ENCODE peak calls at places on chromosomes 4 and X, in five cellular contexts. One of them, this sample, is unnamed.

GRCh38 chr4:2860391-2861348 is 17.0 kb downstream of the ADD1 start:
- DNase-seq in dorsolateral prefrontal cortex: no peak
- DNase-seq in right lobe of liver: peak; percentile 27
- DNase-seq in cardiac muscle cell: peak; percentile 50
- DNase-seq in body of pancreas: peak; percentile 31
- DNase-seq in this sample: no peak

GRCh38 chr4:139243448-139244365 is 36.3 kb downstream of the MGARP start:
- DNase-seq in right lobe of liver: no peak
- DNase-seq in body of pancreas: peak; percentile 31
- DNase-seq in cardiac muscle cell: peak; percentile 92
- DNase-seq in dorsolateral prefrontal cortex: no peak
- DNase-seq in this sample: no peak

GRCh38 chr4:106063009-106063408 is 167.7 kb downstream of the NPNT start:
- DNase-seq in dorsolateral prefrontal cortex: no peak
- DNase-seq in body of pancreas: no peak
- DNase-seq in cardiac muscle cell: peak; percentile 50
- DNase-seq in right lobe of liver: no peak
- DNase-seq in this sample: no peak

GRCh38 chrX:110026099-110026844 is 23.4 kb downstream of the TMEM164 start:
- DNase-seq in cardiac muscle cell: peak; percentile 42
- DNase-seq in dorsolateral prefrontal cortex: no peak
- DNase-seq in body of pancreas: no peak
- DNase-seq in right lobe of liver: no peak
- DNase-seq in this sample: no peak

GRCh38 chr4:95085118-95085833 is 327.5 kb downstream of the BMPR1B start:
- DNase-seq in body of pancreas: no peak
- DNase-seq in dorsolateral prefrontal cortex: no peak
- DNase-seq in cardiac muscle cell: no peak
- DNase-seq in right lobe of liver: no peak
- DNase-seq in this sample: no peak

GRCh38 chr4:38189445-38189844 is 229.2 kb downstream of the PTTG2 start:
- DNase-seq in dorsolateral prefrontal cortex: no peak
- DNase-seq in cardiac muscle cell: peak; percentile 65
- DNase-seq in body of pancreas: no peak
- DNase-seq in right lobe of liver: no peak
- DNase-seq in this sample: peak; percentile 46

GRCh38 chrX:103376979-103377324 is 614 bp downstream of the BEX3 start:
- DNase-seq in right lobe of liver: peak; percentile 21
- DNase-seq in dorsolateral prefrontal cortex: no peak
- DNase-seq in cardiac muscle cell: peak; percentile 51
- DNase-seq in body of pancreas: peak; percentile 16
- DNase-seq in this sample: peak; percentile 6

GRCh38 chr4:6627832-6628231 is 12.7 kb upstream of the MRFAP1 start:
- DNase-seq in body of pancreas: no peak
- DNase-seq in dorsolateral prefrontal cortex: no peak
- DNase-seq in cardiac muscle cell: no peak
- DNase-seq in right lobe of liver: no peak
- DNase-seq in this sample: no peak

GRCh38 chr4:16031554-16032381 is 52.1 kb downstream of the PROM1 start:
- DNase-seq in right lobe of liver: no peak
- DNase-seq in dorsolateral prefrontal cortex: no peak
- DNase-seq in cardiac muscle cell: no peak
- DNase-seq in body of pancreas: no peak
- DNase-seq in this sample: no peak

GRCh38 chrX:130109429-130110378 is 593 bp downstream of the ELF4 start:
- DNase-seq in body of pancreas: no peak
- DNase-seq in right lobe of liver: no peak
- DNase-seq in cardiac muscle cell: no peak
- DNase-seq in dorsolateral prefrontal cortex: no peak
- DNase-seq in this sample: peak; percentile 37

GRCh38 chrX:15418041-15418706 is 34.0 kb upstream of the VEGFD start:
- DNase-seq in right lobe of liver: no peak
- DNase-seq in cardiac muscle cell: no peak
- DNase-seq in body of pancreas: no peak
- DNase-seq in dorsolateral prefrontal cortex: no peak
- DNase-seq in this sample: no peak

GRCh38 chr4:66569228-66569627 is 898.9 kb upstream of the EPHA5 start:
- DNase-seq in body of pancreas: no peak
- DNase-seq in right lobe of liver: no peak
- DNase-seq in cardiac muscle cell: no peak
- DNase-seq in dorsolateral prefrontal cortex: no peak
- DNase-seq in this sample: no peak

GRCh38 chr4:61443813-61444510 is 243.8 kb downstream of the ADGRL3 start:
- DNase-seq in body of pancreas: no peak
- DNase-seq in right lobe of liver: no peak
- DNase-seq in dorsolateral prefrontal cortex: no peak
- DNase-seq in cardiac muscle cell: peak; percentile 69
- DNase-seq in this sample: no peak

GRCh38 chr4:37693450-37694190 is 7.4 kb upstream of the RELL1 start:
- DNase-seq in right lobe of liver: no peak
- DNase-seq in body of pancreas: no peak
- DNase-seq in cardiac muscle cell: peak; percentile 78
- DNase-seq in dorsolateral prefrontal cortex: no peak
- DNase-seq in this sample: no peak

GRCh38 chr4:55078987-55079386 is 46.4 kb downstream of the KDR start:
- DNase-seq in cardiac muscle cell: peak; percentile 94
- DNase-seq in right lobe of liver: peak; percentile 49
- DNase-seq in dorsolateral prefrontal cortex: no peak
- DNase-seq in body of pancreas: no peak
- DNase-seq in this sample: no peak

GRCh38 chr4:104475652-104476051 is 19.0 kb downstream of the CXXC4 start:
- DNase-seq in cardiac muscle cell: no peak
- DNase-seq in dorsolateral prefrontal cortex: no peak
- DNase-seq in body of pancreas: no peak
- DNase-seq in right lobe of liver: no peak
- DNase-seq in this sample: no peak

GRCh38 chr4:112274959-112275358 is 10.7 kb downstream of the TIFA start:
- DNase-seq in cardiac muscle cell: no peak
- DNase-seq in right lobe of liver: no peak
- DNase-seq in body of pancreas: no peak
- DNase-seq in dorsolateral prefrontal cortex: no peak
- DNase-seq in this sample: no peak

GRCh38 chr4:101885574-101885973 is 95.0 kb downstream of the BANK1 start:
- DNase-seq in body of pancreas: no peak
- DNase-seq in cardiac muscle cell: peak; percentile 6
- DNase-seq in dorsolateral prefrontal cortex: no peak
- DNase-seq in right lobe of liver: no peak
- DNase-seq in this sample: no peak

GRCh38 chrX:137052641-137053235 is 18.9 kb upstream of the GPR101 start:
- DNase-seq in body of pancreas: peak; percentile 10
- DNase-seq in dorsolateral prefrontal cortex: no peak
- DNase-seq in cardiac muscle cell: peak; percentile 0
- DNase-seq in right lobe of liver: peak; percentile 31
- DNase-seq in this sample: peak; percentile 45

GRCh38 chrX:51803833-51804232 is 60.6 kb downstream of the GSPT2 start:
- DNase-seq in cardiac muscle cell: peak; percentile 43
- DNase-seq in dorsolateral prefrontal cortex: no peak
- DNase-seq in body of pancreas: no peak
- DNase-seq in right lobe of liver: no peak
- DNase-seq in this sample: no peak

GRCh38 chr4:93764647-93765246 is 63.8 kb upstream of the ATOH1 start:
- DNase-seq in dorsolateral prefrontal cortex: no peak
- DNase-seq in cardiac muscle cell: peak; percentile 62
- DNase-seq in right lobe of liver: no peak
- DNase-seq in body of pancreas: peak; percentile 26
- DNase-seq in this sample: peak; percentile 21

GRCh38 chrX:150063138-150063518 is 124.8 kb upstream of the EOLA2 start:
- DNase-seq in body of pancreas: no peak
- DNase-seq in right lobe of liver: no peak
- DNase-seq in dorsolateral prefrontal cortex: no peak
- DNase-seq in cardiac muscle cell: no peak
- DNase-seq in this sample: no peak

GRCh38 chr4:107564326-107564725 is 155.7 kb downstream of the PAPSS1 start:
- DNase-seq in right lobe of liver: no peak
- DNase-seq in dorsolateral prefrontal cortex: no peak
- DNase-seq in body of pancreas: no peak
- DNase-seq in cardiac muscle cell: peak; percentile 65
- DNase-seq in this sample: no peak

GRCh38 chr4:37682701-37683401 is 3.3 kb downstream of the RELL1 start:
- DNase-seq in dorsolateral prefrontal cortex: no peak
- DNase-seq in cardiac muscle cell: no peak
- DNase-seq in body of pancreas: no peak
- DNase-seq in right lobe of liver: no peak
- DNase-seq in this sample: peak; percentile 51

DNA sequence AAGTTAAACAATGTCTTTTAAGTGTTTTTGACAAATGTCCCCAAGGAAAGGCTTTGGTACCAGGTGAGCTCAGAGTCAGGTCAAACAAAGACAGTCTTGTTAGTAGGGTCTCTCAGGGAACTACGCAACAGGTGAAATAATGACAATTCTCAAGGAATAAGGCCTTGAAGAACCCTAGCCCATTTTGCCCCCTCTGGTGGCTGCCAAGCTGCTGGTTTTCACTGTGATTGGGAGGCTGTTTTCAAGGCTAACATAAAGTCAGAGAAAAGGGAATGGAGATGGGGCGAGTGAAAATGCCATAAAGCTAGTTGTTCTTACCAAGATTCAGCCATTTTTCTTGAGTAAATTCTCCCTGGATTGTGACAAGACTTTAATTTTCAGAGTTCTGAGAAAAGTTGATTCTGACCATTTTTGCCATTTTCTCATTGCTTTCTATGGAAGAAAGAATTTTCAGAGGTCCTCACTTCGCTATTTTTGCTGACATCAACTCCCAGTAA is 58.7 kb downstream of the RWDD4 start:
- DNase-seq in right lobe of liver: no peak
- DNase-seq in body of pancreas: no peak
- DNase-seq in dorsolateral prefrontal cortex: no peak
- DNase-seq in cardiac muscle cell: peak; percentile 18
- DNase-seq in this sample: peak; percentile 6
- TF ChIP-seq CTCF in right lobe of liver: no peak
- TF ChIP-seq CTCF in body of pancreas: no peak
- TF ChIP-seq CTCF in dorsolateral prefrontal cortex: no peak
- TF ChIP-seq CTCF in cardiac muscle cell: peak; percentile 44
- TF ChIP-seq CTCF in this sample: no peak

GRCh38 chr4:169268951-169269781 is 1.6 kb downstream of the SH3RF1 start:
- DNase-seq in right lobe of liver: no peak
- DNase-seq in cardiac muscle cell: peak; percentile 90
- DNase-seq in body of pancreas: no peak
- DNase-seq in dorsolateral prefrontal cortex: no peak
- DNase-seq in this sample: no peak

GRCh38 chr4:169270156-169270809 is 473 bp downstream of the SH3RF1 start:
- DNase-seq in dorsolateral prefrontal cortex: peak; percentile 54
- DNase-seq in cardiac muscle cell: peak; percentile 68
- DNase-seq in body of pancreas: peak; percentile 75
- DNase-seq in right lobe of liver: peak; percentile 74
- DNase-seq in this sample: peak; percentile 42

GRCh38 chr4:169272265-169272886 is 1.6 kb upstream of the SH3RF1 start:
- DNase-seq in dorsolateral prefrontal cortex: no peak
- DNase-seq in right lobe of liver: no peak
- DNase-seq in body of pancreas: no peak
- DNase-seq in cardiac muscle cell: peak; percentile 50
- DNase-seq in this sample: no peak

GRCh38 chr4:169271692-169272007 is 894 bp upstream of the SH3RF1 start:
- DNase-seq in body of pancreas: no peak
- DNase-seq in right lobe of liver: peak; percentile 22
- DNase-seq in dorsolateral prefrontal cortex: no peak
- DNase-seq in cardiac muscle cell: no peak
- DNase-seq in this sample: no peak

GRCh38 chr4:169270810-169271691 is at the start of gene SH3RF1:
- DNase-seq in cardiac muscle cell: peak; percentile 94
- DNase-seq in dorsolateral prefrontal cortex: peak; percentile 80
- DNase-seq in right lobe of liver: peak; percentile 90
- DNase-seq in body of pancreas: peak; percentile 86
- DNase-seq in this sample: peak; percentile 33
- TF ChIP-seq CTCF in cardiac muscle cell: peak; percentile 22
- TF ChIP-seq CTCF in dorsolateral prefrontal cortex: peak; percentile 24
- TF ChIP-seq CTCF in right lobe of liver: peak; percentile 52
- TF ChIP-seq CTCF in body of pancreas: no peak
- TF ChIP-seq CTCF in this sample: no peak

DNA sequence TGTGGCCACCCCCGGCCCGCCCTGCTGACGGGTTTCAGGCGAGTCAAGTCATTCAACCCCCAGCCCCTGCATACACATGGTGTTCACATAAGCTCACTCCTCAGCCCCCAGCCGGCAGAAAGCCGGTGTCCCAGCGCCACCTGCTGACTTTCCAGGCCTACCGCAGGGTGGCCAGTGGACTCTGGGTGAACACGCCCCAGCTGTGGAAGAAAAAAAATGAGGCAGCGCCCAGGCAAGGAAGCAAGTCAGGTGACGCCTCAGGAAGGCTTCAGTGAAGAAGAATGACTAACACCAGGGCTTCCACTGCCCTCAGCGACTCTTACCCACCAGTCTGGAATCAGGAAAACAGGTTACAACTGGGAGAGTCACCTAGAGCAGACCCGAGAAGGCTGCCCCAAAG is 15.8 kb downstream of the BCAP31 start:
- DNase-seq in cardiac muscle cell: peak; percentile 78
- DNase-seq in dorsolateral prefrontal cortex: peak; percentile 81
- DNase-seq in body of pancreas: peak; percentile 70
- DNase-seq in right lobe of liver: peak; percentile 62
- DNase-seq in this sample: peak; percentile 52
- TF ChIP-seq CTCF in cardiac muscle cell: peak; percentile 61
- TF ChIP-seq CTCF in dorsolateral prefrontal cortex: peak; percentile 73
- TF ChIP-seq CTCF in body of pancreas: peak; percentile 53
- TF ChIP-seq CTCF in right lobe of liver: peak; percentile 53
- TF ChIP-seq CTCF in this sample: no peak

GRCh38 chrX:121455890-121456289 is 408.5 kb downstream of the GLUD2 start:
- DNase-seq in body of pancreas: no peak
- DNase-seq in dorsolateral prefrontal cortex: no peak
- DNase-seq in cardiac muscle cell: no peak
- DNase-seq in right lobe of liver: no peak
- DNase-seq in this sample: no peak
- TF ChIP-seq CTCF in body of pancreas: no peak
- TF ChIP-seq CTCF in dorsolateral prefrontal cortex: no peak
- TF ChIP-seq CTCF in cardiac muscle cell: no peak
- TF ChIP-seq CTCF in right lobe of liver: no peak
- TF ChIP-seq CTCF in this sample: no peak

GRCh38 chrX:41027388-41027787 is 57.9 kb upstream of the USP9X start:
- DNase-seq in body of pancreas: no peak
- DNase-seq in dorsolateral prefrontal cortex: no peak
- DNase-seq in right lobe of liver: no peak
- DNase-seq in cardiac muscle cell: peak; percentile 38
- DNase-seq in this sample: no peak
- TF ChIP-seq CTCF in body of pancreas: no peak
- TF ChIP-seq CTCF in dorsolateral prefrontal cortex: no peak
- TF ChIP-seq CTCF in right lobe of liver: no peak
- TF ChIP-seq CTCF in cardiac muscle cell: no peak
- TF ChIP-seq CTCF in this sample: no peak

DNA sequence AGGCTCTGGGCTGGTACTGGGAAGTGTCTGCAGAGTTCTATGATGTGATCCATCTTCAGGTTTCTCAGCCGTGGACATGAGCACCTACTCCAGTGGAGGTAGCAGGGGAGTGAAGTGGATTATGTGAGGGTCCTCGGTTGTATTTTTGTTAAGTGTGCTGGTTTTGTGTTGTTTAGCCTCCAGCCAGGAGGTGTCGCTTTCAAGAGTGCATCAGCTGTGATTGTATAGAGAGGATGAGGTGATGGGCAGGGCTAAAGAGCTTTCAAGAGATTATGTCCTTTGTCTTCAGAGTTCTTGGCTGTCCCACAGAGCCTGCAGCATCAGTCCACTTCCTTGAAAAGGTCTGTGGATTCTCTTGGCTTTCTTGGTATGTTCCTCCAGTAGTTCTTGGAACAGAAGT is 256.6 kb downstream of the STK32B start:
- DNase-seq in right lobe of liver: no peak
- DNase-seq in cardiac muscle cell: no peak
- DNase-seq in body of pancreas: no peak
- DNase-seq in dorsolateral prefrontal cortex: no peak
- DNase-seq in this sample: no peak
- TF ChIP-seq CTCF in right lobe of liver: no peak
- TF ChIP-seq CTCF in cardiac muscle cell: no peak
- TF ChIP-seq CTCF in body of pancreas: no peak
- TF ChIP-seq CTCF in dorsolateral prefrontal cortex: no peak
- TF ChIP-seq CTCF in this sample: no peak

GRCh38 chrX:40524423-40524822 is 56.3 kb upstream of the ATP6AP2 start:
- DNase-seq in cardiac muscle cell: no peak
- DNase-seq in right lobe of liver: no peak
- DNase-seq in dorsolateral prefrontal cortex: no peak
- DNase-seq in body of pancreas: no peak
- DNase-seq in this sample: no peak
- TF ChIP-seq CTCF in cardiac muscle cell: peak; percentile 7
- TF ChIP-seq CTCF in right lobe of liver: peak; percentile 39
- TF ChIP-seq CTCF in dorsolateral prefrontal cortex: no peak
- TF ChIP-seq CTCF in body of pancreas: no peak
- TF ChIP-seq CTCF in this sample: no peak

This sample was measured in activated CD8-positive, alpha-beta T cell treated with anti-CD3 and anti-CD28 coated beads for 36 hours.